ENCODE peak calls at places on chromosome 9, in five cellular contexts. L is heart left ventricle; J is effector memory CD4-positive, alpha-beta T cell; V is iPS DF 6.9; N is GM23338. B is an unnamed sample.

GRCh38 chr9:135476561-135476960 is 3.0 kb upstream of the PPP1R26 start:
- DNase-seq in L (no peak), J (no peak), V (no peak), N (no peak), B (no peak)

GRCh38 chr9:134297581-134297980 is 28.7 kb upstream of the RXRA start:
- DNase-seq in L (no peak), J (no peak), V (no peak), N (no peak), B (no peak)

GRCh38 chr9:3948826-3949578 is 350.9 kb downstream of the GLIS3 start:
- DNase-seq in L (no peak), J (no peak), V (no peak), N (no peak), B (no peak)

GRCh38 chr9:20356392-20357206 is 265.7 kb downstream of the MLLT3 start:
- DNase-seq in L (peak; percentile 62), J (peak; percentile 2), V (peak; percentile 64), N (peak; percentile 90), B (peak; percentile 70)

GRCh38 chr9:33101104-33101951 is 24.9 kb upstream of the SMU1 start:
- DNase-seq in L (no peak), J (no peak), V (no peak), N (no peak), B (no peak)

GRCh38 chr9:77946969-77947368 is 84.6 kb downstream of the GNAQ start:
- DNase-seq in L (no peak), J (no peak), V (no peak), N (no peak), B (no peak)

GRCh38 chr9:122228191-122228905 is 409 bp downstream of the LHX6 start:
- DNase-seq in L (no peak), J (no peak), V (no peak), N (peak; percentile 57), B (peak; percentile 80)

GRCh38 chr9:130768265-130768664 is 66.8 kb upstream of the ABL1 start:
- DNase-seq in L (no peak), J (no peak), V (peak; percentile 29), N (peak; percentile 64), B (peak; percentile 47)

GRCh38 chr9:32487981-32488380 is 38.0 kb downstream of the RIGI start:
- DNase-seq in L (no peak), J (no peak), V (no peak), N (no peak), B (no peak)

GRCh38 chr9:77011973-77012817 is 7.3 kb upstream of the FOXB2 start:
- DNase-seq in L (peak; percentile 45), J (no peak), V (no peak), N (peak; percentile 92), B (peak; percentile 88)

GRCh38 chr9:109253637-109254284 is 67.1 kb downstream of the EPB41L4B start:
- DNase-seq in L (no peak), J (no peak), V (no peak), N (no peak), B (no peak)

GRCh38 chr9:69798737-69799136 is 21.9 kb upstream of the CFAP95 start:
- DNase-seq in L (no peak), J (no peak), V (no peak), N (no peak), B (no peak)

GRCh38 chr9:2634818-2635217 is 13.2 kb downstream of the VLDLR start:
- DNase-seq in L (no peak), J (no peak), V (no peak), N (no peak), B (peak; percentile 19)

GRCh38 chr9:93655621-93656425 is 79.4 kb downstream of the PHF2 start:
- DNase-seq in L (peak; percentile 11), J (no peak), V (no peak), N (no peak), B (no peak)

GRCh38 chr9:74092491-74092834 is 404.7 kb upstream of the RORB start:
- DNase-seq in L (no peak), J (no peak), V (no peak), N (no peak), B (no peak)

GRCh38 chr9:77449177-77450092 is 198.7 kb downstream of the GNA14 start:
- DNase-seq in L (no peak), J (no peak), V (no peak), N (no peak), B (no peak)

GRCh38 chr9:137665697-137666504 is 47.1 kb downstream of the EHMT1 start:
- DNase-seq in L (no peak), J (no peak), V (no peak), N (peak; percentile 82), B (peak; percentile 78)

GRCh38 chr9:132350861-132351315 is 3.9 kb downstream of the SETX start:
- DNase-seq in L (no peak), J (peak; percentile 13), V (no peak), N (no peak), B (no peak)

GRCh38 chr9:136201609-136202448 is 3.1 kb downstream of the LHX3 start:
- DNase-seq in L (no peak), J (no peak), V (no peak), N (peak; percentile 78), B (peak; percentile 97)

GRCh38 chr9:130336027-130336595 is 70.6 kb downstream of the HMCN2 start:
- DNase-seq in L (no peak), J (no peak), V (no peak), N (no peak), B (no peak)

GRCh38 chr9:12771891-12772290 is 2.9 kb upstream of the LURAP1L start:
- DNase-seq in L (no peak), J (no peak), V (no peak), N (no peak), B (no peak)

GRCh38 chr9:129932303-129933151 is 97.3 kb downstream of the USP20 start:
- DNase-seq in L (no peak), J (no peak), V (no peak), N (peak; percentile 19), B (peak; percentile 33)

GRCh38 chr9:136941231-136942111 is 3.1 kb downstream of the FBXW5 start:
- DNase-seq in L (no peak), J (no peak), V (no peak), N (no peak), B (peak; percentile 50)

GRCh38 chr9:72149231-72149975 is at the start of gene GDA:
- DNase-seq in L (no peak), J (no peak), V (peak; percentile 9), N (peak; percentile 82), B (peak; percentile 84)

GRCh38 chr9:136326061-136326776 is 1.1 kb upstream of the GPSM1 start:
- DNase-seq in L (no peak), J (no peak), V (no peak), N (peak; percentile 70), B (peak; percentile 90)

GRCh38 chr9:124266826-124267201 is 9.1 kb downstream of the NEK6 start:
- DNase-seq in L (no peak), J (no peak), V (no peak), N (no peak), B (no peak)

GRCh38 chr9:99565203-99565602 is 256.5 kb upstream of the NR4A3 start:
- DNase-seq in L (peak; percentile 59), J (no peak), V (no peak), N (no peak), B (no peak)

GRCh38 chr9:113654605-113655193 is 191.2 kb downstream of the RGS3 start:
- DNase-seq in L (peak; percentile 84), J (no peak), V (no peak), N (no peak), B (no peak)

DNA sequence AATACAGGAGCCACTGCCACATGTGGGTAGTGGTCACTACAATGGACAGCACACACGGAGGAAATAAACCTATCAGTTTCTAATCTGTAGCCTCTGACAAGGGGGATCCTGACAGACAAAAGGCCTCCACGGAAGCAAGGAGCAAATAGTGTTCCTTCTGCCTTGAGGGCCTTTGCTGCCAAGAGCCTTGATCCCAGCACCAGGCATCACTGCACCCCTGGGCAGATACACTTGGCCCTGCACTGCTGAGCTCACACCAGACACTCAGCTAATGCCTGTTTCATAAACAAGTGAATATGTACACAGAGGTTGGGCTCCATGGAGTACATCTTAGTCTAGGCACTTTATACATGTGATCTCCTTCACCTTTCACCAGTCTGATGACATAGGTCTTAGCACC is 32.3 kb downstream of the CDC14B start:
- DNase-seq in L (no peak), J (no peak), V (no peak), N (no peak), B (no peak)
- H3K4me3 ChIP-seq in L (no peak overlapping the region), J (no peak overlapping the region), V (no peak overlapping the region), N (no peak overlapping the region), B (no peak overlapping the region)

GRCh38 chr9:13970018-13970417 is 343.9 kb downstream of the NFIB start:
- DNase-seq in L (no peak), J (no peak), V (no peak), N (no peak), B (no peak)

GRCh38 chr9:13970426-13970825 is 343.5 kb downstream of the NFIB start:
- DNase-seq in L (no peak), J (no peak), V (no peak), N (no peak), B (no peak)

GRCh38 chr9:13974891-13975290 is 339.1 kb downstream of the NFIB start:
- DNase-seq in L (no peak), J (no peak), V (no peak), N (no peak), B (no peak)

GRCh38 chr9:13971910-13972655 is 341.9 kb downstream of the NFIB start:
- DNase-seq in L (no peak), J (no peak), V (no peak), N (no peak), B (no peak)

GRCh38 chr9:13971415-13971814 is 342.5 kb downstream of the NFIB start:
- DNase-seq in L (no peak), J (no peak), V (no peak), N (no peak), B (no peak)
- H3K27me3 ChIP-seq in L (no peaks in the 10 kb centered on the region), J (no peaks in the 10 kb centered on the region), V (no peaks in the 10 kb centered on the region), N (no peaks in the 10 kb centered on the region), B (no peaks in the 10 kb centered on the region)

DNA sequence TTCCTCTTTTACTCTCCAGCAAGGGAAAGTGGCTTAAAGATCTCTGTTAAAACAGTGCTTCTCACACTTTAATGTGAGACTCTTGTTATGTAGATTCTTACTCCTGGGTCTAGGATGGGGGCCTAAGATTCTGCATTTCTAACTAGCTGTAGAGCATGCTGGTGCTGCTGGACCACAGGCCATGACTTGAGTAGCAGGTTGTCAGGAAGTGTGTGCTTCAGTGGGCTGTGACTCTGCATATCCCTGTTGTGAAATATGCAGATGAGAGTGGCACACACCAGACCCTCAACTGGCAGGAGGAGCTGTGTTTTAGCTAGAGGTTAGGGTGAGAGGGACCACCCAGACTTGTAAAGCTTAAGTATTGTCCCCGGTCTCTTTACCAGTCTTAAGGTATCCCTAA is 191.1 kb upstream of the DMRT1 start:
- DNase-seq in L (no peak), J (no peak), V (no peak), N (peak; percentile 80), B (peak; percentile 39)
- H3K4me3 ChIP-seq in L (no peak overlapping the region), J (no peak overlapping the region), V (no peak overlapping the region), N (peak overlapping the region; percentile 41), B (no peak overlapping the region)

DNA sequence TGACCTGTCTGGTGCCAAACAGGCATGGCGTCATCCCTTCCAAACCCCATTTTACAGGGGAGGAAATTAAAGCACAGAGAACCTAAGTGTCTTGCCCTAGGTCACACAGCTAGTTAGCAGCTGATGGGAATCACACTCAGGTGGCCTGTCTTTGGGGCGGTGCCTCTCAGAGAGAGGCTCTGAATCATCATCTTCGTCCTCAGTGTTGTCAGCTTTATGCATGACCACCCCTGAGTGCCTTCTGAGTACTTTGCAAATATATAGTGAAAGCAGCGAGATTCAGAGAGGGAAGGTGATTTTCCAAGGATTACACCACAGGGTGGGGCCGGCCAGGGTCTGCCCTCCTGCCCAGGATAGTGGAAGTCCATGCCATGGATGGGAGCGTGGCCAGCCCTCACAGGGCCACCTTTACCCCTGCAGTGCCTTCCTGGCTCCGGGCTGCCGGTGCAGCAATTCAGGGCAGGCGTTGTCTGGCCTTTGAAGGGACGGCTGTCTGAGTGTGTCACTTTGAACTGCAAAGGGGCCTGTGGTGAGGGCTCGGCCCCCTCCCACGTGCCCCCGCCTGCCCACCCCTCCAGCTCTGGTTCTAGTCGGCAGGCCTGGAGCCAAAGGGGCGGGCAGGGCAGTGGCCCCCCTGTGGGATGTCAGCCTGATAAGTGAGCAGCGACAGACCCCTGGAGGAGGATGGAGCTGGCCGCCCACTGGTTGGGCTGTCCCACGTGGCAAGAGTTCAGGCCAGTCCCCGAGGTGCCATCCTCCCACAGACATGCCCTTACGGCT is 16.9 kb downstream of the LMX1B start:
- DNase-seq in L (no peak), J (no peak), V (no peak), N (no peak), B (peak; percentile 61)
- H3K27me3 ChIP-seq in L (peaks cover 25% of the 10 kb centered on the region), J (peaks cover 49% of the 10 kb centered on the region), V (peaks cover 56% of the 10 kb centered on the region), N (peaks cover 97% of the 10 kb centered on the region), B (peaks cover 86% of the 10 kb centered on the region)